ENCODE peak calls at places on chromosomes 7 and 10, in seven cellular contexts. Q, K, J, G, W, F and Z are unnamed samples.

GRCh38 chr7:151174246-151175046 is 7.0 kb upstream of the GBX1 start:
- DNase-seq in K (no peak), W (no peak), F (no peak), J (no peak), G (no peak), Q (peak), Z (no peak)

GRCh38 chr10:110751845-110752244 is 107.7 kb downstream of the RBM20 start:
- DNase-seq in W (no peak), Q (no peak), F (no peak), G (no peak), K (no peak), J (no peak), Z (no peak)

GRCh38 chr10:47058961-47059391 is 147.7 kb downstream of the PTPN20 start:
- DNase-seq in F (no peak), J (peak), G (no peak), Q (no peak), W (no peak), K (no peak), Z (no peak)

GRCh38 chr7:55108818-55109217 is 90.0 kb downstream of the EGFR start:
- DNase-seq in J (no peak), G (no peak), Q (no peak), F (no peak), K (no peak), W (no peak), Z (no peak)

GRCh38 chr7:139825666-139826290 is 3.3 kb upstream of the TBXAS1 start:
- DNase-seq in F (no peak), W (no peak), Q (no peak), J (peak), G (no peak), K (no peak), Z (no peak)

GRCh38 chr7:159193543-159193942 is 48.9 kb upstream of the VIPR2 start:
- DNase-seq in G (no peak), F (no peak), K (no peak), J (no peak), W (no peak), Q (no peak), Z (no peak)

GRCh38 chr7:101507791-101508252 is 121.3 kb downstream of the MYL10 start:
- DNase-seq in K (peak), W (no peak), F (peak), J (no peak), G (peak), Q (peak), Z (peak)

GRCh38 chr10:3355536-3355935 is 183.0 kb upstream of the PITRM1 start:
- DNase-seq in F (no peak), K (no peak), J (no peak), W (no peak), Q (no peak), G (no peak), Z (no peak)

GRCh38 chr7:150939052-150939810 is 38.9 kb downstream of the KCNH2 start:
- DNase-seq in Q (no peak), F (no peak), G (no peak), J (no peak), W (no peak), K (no peak), Z (no peak)

GRCh38 chr7:155589001-155589980 is 42.9 kb upstream of the CNPY1 start:
- DNase-seq in F (no peak), J (no peak), K (peak), Q (no peak), G (no peak), W (no peak), Z (no peak)

GRCh38 chr7:55235115-55235514 is 130.0 kb upstream of the LANCL2 start:
- DNase-seq in Q (no peak), K (no peak), F (no peak), J (no peak), W (no peak), G (no peak), Z (no peak)

GRCh38 chr7:151367304-151367703 is 25.7 kb downstream of the NUB1 start:
- DNase-seq in W (no peak), J (no peak), K (no peak), F (no peak), G (no peak), Q (no peak), Z (no peak)

GRCh38 chr10:30556189-30556588 is 73.4 kb downstream of the LYZL2 start:
- DNase-seq in J (peak), W (no peak), F (no peak), K (no peak), G (no peak), Q (no peak), Z (no peak)